ENCODE peak calls at places on chromosomes 5 and 9, in ten cellular contexts. K is left lung; E is neural crest cell; A is CD4-positive, alpha-beta T cell; M is RWPE1; L is omental fat pad; D is AG10803; B is astrocyte of the spinal cord; H is endothelial cell; S is mucosa of descending colon. N is an unnamed sample.
A peak's percentile ranks its signal among the peaks of the same experiment; 100 is the strongest.

GRCh38 chr5:133111299-133111698 is 59.5 kb downstream of the HSPA4 start:
- DNase-seq in D (peak; percentile 80), E (peak; percentile 92), S (peak; percentile 74), M (peak; percentile 87), H (peak; percentile 88), B (peak; percentile 82), L (peak; percentile 78), A (peak; percentile 79), K (peak; percentile 82), N (peak; percentile 91)

GRCh38 chr9:3662671-3663070 is 136.9 kb upstream of the RFX3 start:
- DNase-seq in A (no peak), B (peak; percentile 21), L (no peak), H (no peak), D (peak; percentile 36), M (no peak), E (no peak), K (no peak), S (no peak), N (no peak)

GRCh38 chr5:92353107-92354030 is 970.3 kb upstream of the ARRDC3 start:
- DNase-seq in S (no peak), D (peak; percentile 35), H (no peak), A (no peak), M (no peak), L (no peak), K (no peak), B (peak; percentile 75), E (no peak), N (peak; percentile 20)

GRCh38 chr9:126131066-126132010 is 195.3 kb upstream of the MVB12B start:
- DNase-seq in M (no peak), L (no peak), D (no peak), S (no peak), H (no peak), E (no peak), B (no peak), A (no peak), K (no peak), N (no peak)

GRCh38 chr5:110329955-110330354 is 396.5 kb downstream of the TMEM232 start:
- DNase-seq in D (no peak), A (no peak), B (no peak), K (no peak), M (no peak), S (no peak), H (no peak), E (no peak), L (no peak), N (no peak)

GRCh38 chr9:128340691-128341434 is 536 bp downstream of the SLC27A4 start:
- DNase-seq in A (no peak), L (no peak), B (no peak), H (peak; percentile 37), S (no peak), D (no peak), M (peak; percentile 48), E (no peak), K (no peak), N (no peak)

GRCh38 chr5:115573133-115573532 is 28.6 kb upstream of the FEM1C start:
- DNase-seq in K (no peak), H (no peak), S (no peak), E (no peak), L (no peak), A (no peak), B (peak; percentile 84), D (peak; percentile 66), M (no peak), N (no peak)

GRCh38 chr5:103375356-103375755 is 116.8 kb downstream of the MACIR start:
- DNase-seq in H (no peak), B (peak; percentile 88), A (no peak), S (no peak), K (no peak), M (no peak), D (peak; percentile 29), E (no peak), L (no peak), N (peak; percentile 26)

GRCh38 chr5:17339841-17340240 is 122.4 kb downstream of the BASP1 start:
- DNase-seq in B (no peak), K (no peak), E (no peak), D (no peak), A (no peak), S (no peak), M (no peak), L (no peak), H (no peak), N (no peak)

GRCh38 chr5:99814311-99815063 is 720.7 kb upstream of the FAM174A start:
- DNase-seq in L (no peak), D (no peak), B (peak; percentile 73), S (no peak), K (no peak), M (no peak), H (no peak), E (no peak), A (no peak), N (no peak)

GRCh38 chr9:126494264-126494663 is 119.5 kb upstream of the LMX1B start:
- DNase-seq in M (no peak), K (no peak), L (no peak), B (no peak), H (no peak), A (no peak), D (no peak), E (no peak), S (no peak), N (no peak)

GRCh38 chr9:115369322-115369957 is 251.5 kb upstream of the TNC start:
- DNase-seq in S (no peak), K (no peak), L (no peak), B (peak; percentile 94), A (no peak), H (no peak), D (peak; percentile 77), M (no peak), E (no peak), N (no peak)

GRCh38 chr9:86202338-86202882 is 57.0 kb downstream of the C9orf153 start:
- DNase-seq in H (peak; percentile 13), M (peak; percentile 71), B (peak; percentile 61), D (peak; percentile 62), L (no peak), E (no peak), A (no peak), S (no peak), K (no peak), N (peak; percentile 15)

GRCh38 chr9:95138474-95138873 is 179.0 kb downstream of the FANCC start:
- DNase-seq in B (no peak), M (peak; percentile 29), H (no peak), S (no peak), A (no peak), E (no peak), K (no peak), D (no peak), L (no peak), N (no peak)

GRCh38 chr9:123929177-123929869 is 603 bp downstream of the DENND1A start:
- DNase-seq in L (no peak), K (peak; percentile 49), A (no peak), H (no peak), S (peak; percentile 73), E (no peak), M (peak; percentile 52), B (no peak), D (no peak), N (peak; percentile 5)

GRCh38 chr9:93125331-93125894 is 8.6 kb downstream of the NINJ1 start:
- DNase-seq in K (peak; percentile 16), H (no peak), S (peak; percentile 21), B (no peak), D (no peak), M (no peak), A (no peak), L (peak; percentile 20), E (no peak), N (no peak)

GRCh38 chr5:61200582-61201155 is 38.4 kb upstream of the SMIM15 start:
- DNase-seq in E (no peak), K (no peak), S (no peak), L (no peak), A (no peak), H (no peak), B (no peak), M (no peak), D (peak; percentile 2), N (no peak)

GRCh38 chr5:22319798-22320197 is 533.3 kb downstream of the CDH12 start:
- DNase-seq in D (no peak), S (no peak), L (no peak), A (no peak), E (no peak), M (no peak), K (no peak), H (no peak), B (no peak), N (no peak)

DNA sequence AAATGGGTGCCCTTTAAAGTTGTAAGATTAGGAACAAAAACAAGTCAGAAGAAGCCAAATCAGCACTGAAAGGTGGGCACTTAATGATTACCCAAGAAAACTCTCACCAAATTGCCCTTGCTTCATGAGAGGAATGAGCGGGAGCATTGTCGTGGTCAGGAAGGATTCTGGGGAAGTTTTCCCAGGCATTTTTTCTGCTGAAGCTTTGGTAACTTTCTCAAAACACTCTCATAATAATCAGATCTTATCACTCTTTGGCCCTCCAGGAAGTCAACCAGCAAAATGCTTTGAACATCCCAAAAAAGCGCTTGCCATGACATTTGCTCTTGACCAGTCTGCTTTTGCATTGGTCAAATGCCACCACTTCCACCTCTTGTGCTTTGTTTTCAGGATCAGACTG is 10.4 kb upstream of the PCDHGC3 start:
- DNase-seq in M (no peak), K (no peak), D (peak; percentile 76), L (no peak), A (no peak), E (no peak), S (no peak), H (no peak), B (no peak), N (no peak)
- TF ChIP-seq CTCF in M (no peak), K (no peak), D (no peak), L (no peak), A (no peak), E (no peak), S (no peak), H (no peak), B (no peak), N (no peak)

GRCh38 chr5:97163360-97163764 is 19.7 kb downstream of the RIOK2 start:
- DNase-seq in K (no peak), A (no peak), L (no peak), D (peak; percentile 20), E (no peak), B (peak; percentile 43), H (no peak), S (no peak), M (no peak), N (no peak)
- TF ChIP-seq CTCF in K (peak; percentile 59), A (peak; percentile 84), L (no peak), D (peak; percentile 66), E (peak; percentile 79), B (peak; percentile 50), H (peak; percentile 91), S (peak; percentile 29), M (peak; percentile 76), N (no peak)

DNA sequence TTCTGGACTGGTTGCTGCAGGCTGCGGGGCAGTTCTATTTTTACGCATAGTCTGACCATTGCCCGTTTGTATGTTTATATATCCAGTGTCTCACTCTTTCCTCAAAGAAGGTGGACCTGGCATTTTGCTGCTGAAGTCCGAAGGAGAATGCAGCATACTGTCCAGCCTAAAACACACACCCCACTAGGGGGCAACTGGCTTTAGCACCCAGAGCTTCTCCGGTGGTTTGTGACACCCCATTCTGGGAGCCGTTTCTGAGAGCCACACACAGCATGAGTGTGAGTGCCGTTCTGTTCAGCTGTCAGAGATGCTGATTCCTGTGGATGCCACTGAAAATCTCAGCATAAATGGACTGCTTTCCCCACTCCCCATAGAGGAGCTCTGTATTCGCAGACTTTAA is 290.5 kb upstream of the TAS2R1 start:
- DNase-seq in M (no peak), K (no peak), B (no peak), D (no peak), E (no peak), L (no peak), H (no peak), A (no peak), S (no peak), N (no peak)
- TF ChIP-seq CTCF in M (no peak), K (no peak), B (no peak), D (no peak), E (no peak), L (no peak), H (no peak), A (no peak), S (no peak), N (no peak)

GRCh38 chr9:27474350-27474749 is 49.7 kb upstream of the IFNK start:
- DNase-seq in L (no peak), K (no peak), S (no peak), E (no peak), B (no peak), A (no peak), M (no peak), D (no peak), H (no peak), N (no peak)
- TF ChIP-seq CTCF in L (no peak), K (no peak), S (no peak), E (no peak), B (no peak), A (no peak), M (no peak), D (no peak), H (no peak), N (no peak)

N was measured in Calu3.